ENCODE peak calls at places on chromosomes 5 and 9, in seven cellular contexts. W is dorsolateral prefrontal cortex, N is epithelial cell of esophagus, T is Calu3, K is gastrocnemius medialis, J is progenitor cell of endocrine pancreas, O is bronchial epithelial cell. U is an unnamed sample.

GRCh38 chr9:130522233-130522808 is 57.1 kb upstream of the FUBP3 start:
- DNase-seq in W (no peak), N (no peak), T (no peak), K (no peak), J (no peak), O (peak), U (no peak)

GRCh38 chr9:130532426-130532825 is 47.0 kb upstream of the FUBP3 start:
- DNase-seq in W (no peak), N (peak), T (no peak), K (no peak), J (no peak), O (peak), U (peak)

GRCh38 chr9:132181796-132182521 is 20.1 kb downstream of the NTNG2 start:
- DNase-seq in W (peak), N (no peak), T (no peak), K (no peak), J (no peak), O (no peak), U (no peak)

GRCh38 chr5:139646111-139646510 is 2.0 kb upstream of the CXXC5 start:
- DNase-seq in W (peak), N (no peak), T (no peak), K (no peak), J (no peak), O (no peak), U (no peak)

GRCh38 chr5:24633705-24634325 is 11.0 kb downstream of the CDH10 start:
- DNase-seq in W (no peak), N (peak), T (peak), K (no peak), J (no peak), O (peak), U (peak)

GRCh38 chr5:128241071-128241695 is 157.6 kb downstream of the SLC12A2 start:
- DNase-seq in W (no peak), N (no peak), T (no peak), K (no peak), J (no peak), O (no peak), U (no peak)

GRCh38 chr5:1545798-1546355 is 22.1 kb upstream of the LPCAT1 start:
- DNase-seq in W (no peak), N (peak), T (peak), K (no peak), J (no peak), O (peak), U (peak)

GRCh38 chr5:149940077-149940574 is 4.5 kb downstream of the PDE6A start:
- DNase-seq in W (no peak), N (peak), T (no peak), K (no peak), J (no peak), O (peak), U (peak)

GRCh38 chr5:13427859-13428557 is 516.5 kb downstream of the DNAH5 start:
- DNase-seq in W (no peak), N (no peak), T (no peak), K (no peak), J (no peak), O (no peak), U (no peak)

GRCh38 chr9:12503606-12504122 is 189.5 kb upstream of the TYRP1 start:
- DNase-seq in W (no peak), N (no peak), T (no peak), K (no peak), J (no peak), O (no peak), U (no peak)

GRCh38 chr5:4295663-4296339 is 700.2 kb downstream of the IRX1 start:
- DNase-seq in W (peak), N (peak), T (no peak), K (no peak), J (peak), O (no peak), U (peak)

GRCh38 chr9:112503170-112503569 is 16.5 kb downstream of the KIAA1958 start:
- DNase-seq in W (no peak), N (peak), T (no peak), K (no peak), J (no peak), O (no peak), U (no peak)

GRCh38 chr5:136033244-136033643 is 4.5 kb downstream of the TGFBI start:
- DNase-seq in W (no peak), N (no peak), T (no peak), K (no peak), J (no peak), O (no peak), U (no peak)

GRCh38 chr9:34611811-34612787 is at the start of gene RPP25L:
- DNase-seq in W (peak), N (peak), T (peak), K (peak), J (peak), O (peak), U (peak)

GRCh38 chr5:133113331-133114061 is 61.7 kb downstream of the HSPA4 start:
- DNase-seq in W (no peak), N (peak), T (no peak), K (peak), J (no peak), O (peak), U (peak)

GRCh38 chr5:12793373-12793772 is 889.1 kb upstream of the CTNND2 start:
- DNase-seq in W (no peak), N (no peak), T (no peak), K (no peak), J (no peak), O (no peak), U (no peak)

GRCh38 chr5:160744253-160745112 is 107.5 kb downstream of the ATP10B start:
- DNase-seq in W (no peak), N (no peak), T (no peak), K (no peak), J (no peak), O (no peak), U (no peak)

GRCh38 chr5:169301386-169301930 is 519 bp upstream of the SLIT3 start:
- DNase-seq in W (no peak), N (no peak), T (no peak), K (no peak), J (no peak), O (peak), U (no peak)

GRCh38 chr9:35666045-35666444 is 1.1 kb upstream of the ARHGEF39 start:
- DNase-seq in W (no peak), N (no peak), T (no peak), K (no peak), J (no peak), O (no peak), U (no peak)

GRCh38 chr5:59768204-59769040 is 125.1 kb downstream of the PDE4D start:
- DNase-seq in W (peak), N (peak), T (peak), K (no peak), J (peak), O (peak), U (peak)

GRCh38 chr5:99771296-99771695 is 763.9 kb upstream of the FAM174A start:
- DNase-seq in W (no peak), N (peak), T (no peak), K (no peak), J (no peak), O (peak), U (no peak)

GRCh38 chr5:151686673-151687378 is at the start of gene SPARC:
- DNase-seq in W (peak), N (peak), T (no peak), K (peak), J (peak), O (no peak), U (peak)

GRCh38 chr5:14266686-14267085 is 123.5 kb downstream of the TRIO start:
- DNase-seq in W (no peak), N (no peak), T (no peak), K (no peak), J (no peak), O (no peak), U (no peak)

GRCh38 chr5:133691448-133691847 is 79.1 kb upstream of the FSTL4 start:
- DNase-seq in W (no peak), N (peak), T (no peak), K (no peak), J (no peak), O (peak), U (no peak)

GRCh38 chr9:2060425-2060824 is 45.3 kb downstream of the SMARCA2 start:
- DNase-seq in W (no peak), N (no peak), T (no peak), K (no peak), J (no peak), O (no peak), U (no peak)

GRCh38 chr9:114334490-114334889 is 4.8 kb downstream of the ORM2 start:
- DNase-seq in W (no peak), N (no peak), T (no peak), K (no peak), J (no peak), O (no peak), U (no peak)

GRCh38 chr9:6779417-6780241 is 21.9 kb downstream of the KDM4C start:
- DNase-seq in W (no peak), N (no peak), T (no peak), K (no peak), J (no peak), O (peak), U (no peak)

GRCh38 chr5:116216246-116216645 is 131.4 kb downstream of the COMMD10 start:
- DNase-seq in W (no peak), N (no peak), T (no peak), K (no peak), J (no peak), O (no peak), U (no peak)

GRCh38 chr5:76801159-76801802 is 17.5 kb upstream of the F2RL1 start:
- DNase-seq in W (no peak), N (peak), T (no peak), K (no peak), J (no peak), O (peak), U (peak)

GRCh38 chr5:9058666-9059065 is 487.2 kb downstream of the SEMA5A start:
- DNase-seq in W (no peak), N (peak), T (no peak), K (no peak), J (no peak), O (no peak), U (no peak)

GRCh38 chr5:6520201-6520600 is 71.5 kb downstream of the UBE2QL1 start:
- DNase-seq in W (no peak), N (no peak), T (no peak), K (no peak), J (no peak), O (no peak), U (no peak)

GRCh38 chr5:163565931-163566608 is 60.7 kb downstream of the MAT2B start:
- DNase-seq in W (peak), N (peak), T (peak), K (no peak), J (peak), O (peak), U (peak)

GRCh38 chr5:116669261-116670049 is 94.8 kb upstream of the SEMA6A start:
- DNase-seq in W (peak), N (no peak), T (peak), K (no peak), J (no peak), O (no peak), U (no peak)

GRCh38 chr9:4027616-4028015 is 272.3 kb downstream of the GLIS3 start:
- DNase-seq in W (no peak), N (no peak), T (no peak), K (no peak), J (no peak), O (no peak), U (no peak)

GRCh38 chr5:137666109-137666850 is 69.6 kb downstream of the KLHL3 start:
- DNase-seq in W (no peak), N (no peak), T (peak), K (no peak), J (no peak), O (peak), U (no peak)

GRCh38 chr9:18122156-18122555 is 351.8 kb upstream of the ADAMTSL1 start:
- DNase-seq in W (no peak), N (no peak), T (no peak), K (no peak), J (no peak), O (no peak), U (no peak)

GRCh38 chr5:134873494-134873893 is 677 bp upstream of the TXNDC15 start:
- DNase-seq in W (no peak), N (no peak), T (no peak), K (no peak), J (no peak), O (no peak), U (peak)

GRCh38 chr9:92723299-92723625 is 41.4 kb downstream of the BICD2 start:
- DNase-seq in W (no peak), N (peak), T (peak), K (no peak), J (no peak), O (peak), U (peak)

GRCh38 chr9:126521551-126521950 is 92.2 kb upstream of the LMX1B start:
- DNase-seq in W (no peak), N (no peak), T (no peak), K (no peak), J (no peak), O (no peak), U (no peak)

GRCh38 chr9:38380230-38380871 is 12.2 kb upstream of the ALDH1B1 start:
- DNase-seq in W (peak), N (peak), T (no peak), K (peak), J (no peak), O (peak), U (no peak)
- TF ChIP-seq CTCF in W (no peak), N (no peak), T (no peak), K (peak), J (no peak), O (no peak), U (no peak)

DNA sequence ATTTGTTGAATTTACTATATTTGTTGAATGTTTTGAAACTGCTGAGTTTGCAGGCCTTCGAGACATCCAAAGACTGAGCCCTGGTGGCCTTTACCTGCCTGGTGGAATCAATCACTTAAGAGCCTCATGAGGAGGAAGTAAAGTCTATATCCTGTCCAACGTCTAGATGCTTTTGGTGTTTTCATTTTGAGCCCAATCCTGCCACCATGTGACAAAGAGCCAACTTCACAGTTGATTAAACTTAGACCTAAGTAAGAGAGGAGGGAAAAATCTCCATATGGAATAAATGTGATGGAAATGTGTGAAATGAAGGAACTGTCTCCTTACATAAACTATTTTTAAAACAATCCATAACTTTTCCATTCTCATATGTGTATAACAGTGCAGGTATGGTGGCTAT is 220.1 kb downstream of the PRR16 start:
- DNase-seq in W (no peak), N (peak), T (peak), K (no peak), J (no peak), O (peak), U (peak)
- TF ChIP-seq CTCF in W (no peak), N (no peak), T (no peak), K (no peak), J (no peak), O (peak), U (peak)

GRCh38 chr9:110340306-110340705 is 2.6 kb upstream of the TXNDC8 start:
- DNase-seq in W (no peak), N (peak), T (peak), K (no peak), J (no peak), O (peak), U (peak)
- TF ChIP-seq CTCF in W (no peak), N (peak), T (no peak), K (no peak), J (peak), O (peak), U (peak)

DNA sequence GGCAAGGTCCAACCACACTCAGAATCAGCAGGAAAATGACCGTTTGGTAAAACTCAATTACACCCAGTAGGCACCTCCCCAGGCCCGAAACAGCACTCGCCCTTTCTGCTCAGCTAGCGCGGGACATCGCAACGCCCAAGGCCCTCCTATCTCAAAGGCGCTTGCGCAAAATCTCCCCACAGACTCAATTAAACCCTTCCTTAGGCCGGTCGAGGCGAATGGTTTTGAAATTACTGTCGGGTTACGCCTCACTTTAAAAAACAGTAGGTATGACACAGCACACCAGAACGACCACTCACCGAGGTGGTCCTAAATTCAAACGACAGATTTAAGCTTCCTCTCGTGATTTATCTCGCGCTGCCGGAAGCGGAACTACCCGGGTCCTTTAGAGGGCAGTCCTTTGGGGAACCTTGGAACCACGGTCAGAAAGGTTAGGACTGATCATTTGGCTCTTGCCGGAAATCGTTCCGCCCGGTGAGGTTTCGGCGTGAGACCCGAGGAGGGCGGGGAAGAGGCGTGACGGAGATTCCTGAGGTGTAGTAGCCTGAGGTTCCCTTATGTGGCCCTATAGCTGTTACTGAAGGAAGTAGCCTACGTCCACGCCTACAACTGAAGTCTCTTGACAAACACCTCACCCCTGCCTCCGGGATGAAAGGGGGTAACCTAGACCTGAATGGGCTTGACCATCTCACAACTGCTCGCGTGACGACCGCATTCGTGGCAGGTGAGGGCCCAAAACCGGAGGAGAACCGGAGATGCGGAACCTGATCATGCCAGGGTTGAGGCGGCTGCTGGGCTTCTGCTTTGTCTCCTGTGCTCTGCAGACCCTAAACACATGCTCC is at the start of the genes GIN1 and PPIP5K2:
- DNase-seq in W (peak), N (peak), T (peak), K (peak), J (peak), O (peak), U (peak)
- TF ChIP-seq CTCF in W (no peak), N (no peak), T (no peak), K (no peak), J (no peak), O (no peak), U (no peak)

DNA sequence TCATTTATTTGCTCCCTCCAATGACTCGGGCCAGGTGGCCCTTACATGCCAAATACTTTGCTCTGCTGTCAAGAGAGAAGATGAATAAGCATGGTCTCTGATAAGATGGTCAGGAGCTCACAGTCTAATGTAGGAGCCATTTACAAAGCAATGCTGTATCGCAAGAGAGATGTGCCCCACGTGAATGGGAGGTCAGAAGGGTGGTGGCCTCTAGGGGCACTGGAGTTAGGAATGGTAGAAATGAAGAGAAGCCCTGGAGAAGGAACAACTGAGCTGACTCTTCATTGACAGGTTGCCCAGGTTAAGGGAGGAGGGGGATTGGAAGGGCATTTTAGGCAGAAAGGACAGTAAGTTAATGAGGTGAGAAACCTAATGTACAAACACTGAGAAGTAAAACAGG is 286.5 kb downstream of the KCTD16 start:
- DNase-seq in W (no peak), N (no peak), T (no peak), K (no peak), J (no peak), O (no peak), U (no peak)
- TF ChIP-seq CTCF in W (no peak), N (no peak), T (no peak), K (no peak), J (no peak), O (no peak), U (no peak)

U was measured in MCF 10A.